ENCODE peak calls at places on chromosomes 7 and 10, in four cellular contexts. J is HEK293T, Z is GM12878, K is K562. L is an unnamed sample.
A peak's percentile ranks its signal among the peaks of the same experiment; 100 is the strongest.

GRCh38 chr7:12827920-12828319 is 140.5 kb downstream of the ARL4A start:
- DNase-seq in Z (no peak), J (no peak), K (no peak), L (no peak)

GRCh38 chr10:71479831-71480230 is 83.1 kb downstream of the CDH23 start:
- DNase-seq in J (no peak), K (no peak), Z (no peak), L (no peak)

GRCh38 chr10:63553031-63553430 is 31.8 kb downstream of the REEP3 start:
- DNase-seq in J (no peak), Z (no peak), K (no peak), L (no peak)

GRCh38 chr7:34236057-34236456 is 330.7 kb downstream of the BMPER start:
- DNase-seq in K (no peak), J (no peak), Z (no peak), L (no peak)

GRCh38 chr7:21497072-21497471 is 45.8 kb upstream of the DNAH11 start:
- DNase-seq in Z (no peak), J (no peak), K (no peak), L (no peak)

GRCh38 chr7:85226401-85227085 is 39.7 kb upstream of the SEMA3D start:
- DNase-seq in K (no peak), Z (no peak), J (no peak), L (no peak)

GRCh38 chr10:17586741-17587720 is 30.1 kb downstream of the HACD1 start:
- DNase-seq in K (peak; percentile 35), J (no peak), Z (no peak), L (no peak)

GRCh38 chr7:5429253-5429856 is 5.7 kb upstream of the TNRC18 start:
- DNase-seq in K (peak; percentile 71), J (no peak), Z (no peak), L (peak; percentile 91)

GRCh38 chr10:122343936-122344335 is 30.6 kb upstream of the PLEKHA1 start:
- DNase-seq in J (no peak), Z (no peak), K (no peak), L (no peak)

GRCh38 chr10:91077549-91078017 is 142.9 kb upstream of the PCGF5 start:
- DNase-seq in K (no peak), J (no peak), Z (no peak), L (no peak)

GRCh38 chr10:44935201-44935960 is 24.2 kb upstream of the RASSF4 start:
- DNase-seq in K (no peak), Z (no peak), J (no peak), L (peak; percentile 94)

GRCh38 chr7:17651296-17651695 is 289.0 kb downstream of the SNX13 start:
- DNase-seq in Z (no peak), J (no peak), K (no peak), L (no peak)

GRCh38 chr10:102394801-102395676 is 466 bp upstream of the NFKB2 start:
- DNase-seq in K (peak; percentile 86), J (peak; percentile 92), Z (peak; percentile 62), L (peak; percentile 65)

GRCh38 chr7:2109936-2110585 is 122.7 kb downstream of the MAD1L1 start:
- DNase-seq in J (no peak), K (peak; percentile 89), Z (peak; percentile 36), L (peak; percentile 70)

GRCh38 chr7:47195641-47196040 is 386.3 kb downstream of the TNS3 start:
- DNase-seq in J (peak; percentile 24), Z (no peak), K (peak; percentile 34), L (no peak)

GRCh38 chr7:157312941-157313340 is 23.9 kb upstream of the DNAJB6 start:
- DNase-seq in K (no peak), Z (no peak), J (no peak), L (no peak)

GRCh38 chr10:125742465-125742864 is 23.0 kb downstream of the EDRF1 start:
- DNase-seq in J (no peak), Z (no peak), K (no peak), L (peak; percentile 8)

GRCh38 chr10:74072503-74072902 is 74.6 kb downstream of the VCL start:
- DNase-seq in Z (no peak), K (no peak), J (no peak), L (no peak)

GRCh38 chr10:122715576-122715975 is 15.9 kb upstream of the C10orf120 start:
- DNase-seq in Z (no peak), J (no peak), K (no peak), L (no peak)

GRCh38 chr7:45203947-45204445 is 46.4 kb downstream of the RAMP3 start:
- DNase-seq in Z (peak; percentile 9), J (no peak), K (no peak), L (no peak)

GRCh38 chr10:116170815-116171250 is 102.2 kb downstream of the GFRA1 start:
- DNase-seq in J (no peak), Z (no peak), K (no peak), L (no peak)

GRCh38 chr10:132223156-132223590 is 36.4 kb downstream of the DPYSL4 start:
- DNase-seq in Z (peak; percentile 8), J (peak; percentile 97), K (peak; percentile 80), L (peak; percentile 75)

GRCh38 chr7:76225379-76225778 is 23.7 kb downstream of the SRRM3 start:
- DNase-seq in K (peak; percentile 67), J (peak; percentile 40), Z (no peak), L (no peak)

GRCh38 chr7:8212638-8213037 is 49.3 kb downstream of the ICA1 start:
- DNase-seq in Z (no peak), K (no peak), J (no peak), L (no peak)
- TF ChIP-seq TARDBP in Z (no peak), K (no peak), J (no peak), L (no peak)

GRCh38 chr10:3924344-3924743 is 139.3 kb upstream of the KLF6 start:
- DNase-seq in J (no peak), Z (no peak), K (peak; percentile 42), L (no peak)
- TF ChIP-seq TARDBP in J (no peak), Z (no peak), K (no peak), L (no peak)

DNA sequence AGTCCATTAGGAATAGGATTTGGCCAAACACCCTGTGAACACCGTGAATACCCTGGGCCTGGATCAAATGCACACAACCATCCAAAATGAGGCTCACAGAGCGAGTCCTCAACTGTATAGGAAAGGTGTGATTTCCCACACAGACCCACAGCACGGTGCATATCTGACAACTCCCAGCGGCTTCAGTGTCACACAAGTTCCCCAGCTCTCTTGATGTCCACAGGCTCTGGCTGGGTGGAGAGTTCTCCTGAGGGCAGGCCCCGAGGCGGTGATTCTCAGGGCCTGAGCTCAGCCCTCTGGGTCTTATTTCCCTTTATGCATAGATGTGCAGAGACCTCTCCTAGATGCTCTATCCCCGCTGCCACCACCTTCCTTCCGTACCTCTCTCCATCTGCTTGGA is 64.1 kb downstream of the SH3PXD2A start:
- DNase-seq in K (no peak), J (no peak), Z (no peak), L (no peak)
- TF ChIP-seq TARDBP in K (no peak), J (no peak), Z (no peak), L (no peak)

GRCh38 chr7:113636727-113637421 is 281.9 kb downstream of the PPP1R3A start:
- DNase-seq in Z (no peak), K (no peak), J (no peak), L (no peak)
- TF ChIP-seq TARDBP in Z (no peak), K (no peak), J (no peak), L (no peak)

GRCh38 chr7:153044981-153045380 is 285.4 kb downstream of the ACTR3B start:
- DNase-seq in J (no peak), Z (no peak), K (no peak), L (no peak)

GRCh38 chr7:153047569-153047968 is 288.0 kb downstream of the ACTR3B start:
- DNase-seq in Z (no peak), K (no peak), J (no peak), L (no peak)

GRCh38 chr7:153047079-153047478 is 287.5 kb downstream of the ACTR3B start:
- DNase-seq in J (no peak), Z (no peak), K (no peak), L (no peak)

DNA sequence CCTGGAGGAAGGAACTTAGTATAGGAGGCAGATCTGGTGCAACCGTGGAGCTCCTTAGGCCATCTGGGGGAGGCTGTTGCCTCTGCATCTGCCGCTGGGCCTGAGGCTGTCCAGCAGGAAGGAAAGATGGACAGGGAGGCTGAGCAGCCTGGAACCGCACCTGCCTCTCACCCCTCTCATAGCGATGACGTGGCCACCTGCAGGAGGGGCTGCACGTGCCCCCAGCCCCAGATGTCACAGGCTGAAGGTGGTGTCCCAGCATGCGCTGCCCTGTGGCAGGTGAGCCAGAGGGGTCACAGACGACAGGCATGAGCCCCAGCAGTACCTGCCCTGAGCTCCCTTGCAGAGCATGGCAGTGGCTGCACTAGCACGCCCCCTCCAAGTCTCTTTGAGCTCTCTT is 283.9 kb downstream of the ACTR3B start:
- DNase-seq in J (no peak), K (no peak), Z (no peak), L (no peak)
- TF ChIP-seq TARDBP in J (no peak), K (no peak), Z (no peak), L (no peak)